ENCODE peak calls at places on chromosomes 12 and 14, in four cellular contexts. Z is Calu3, C is ovary, F is GM13977. T is an unnamed sample.

GRCh38 chr12:25313591-25313990 is 62.9 kb upstream of the KRAS start:
- DNase-seq in F (no peak), Z (no peak), C (no peak), T (no peak)

GRCh38 chr14:72215080-72215479 is 282.9 kb downstream of the RGS6 start:
- DNase-seq in F (no peak), C (no peak), Z (no peak), T (no peak)

GRCh38 chr12:8493084-8493483 is 20.2 kb upstream of the CLEC4D start:
- DNase-seq in C (no peak), Z (no peak), F (peak; percentile 65), T (peak; percentile 82)

GRCh38 chr12:97567619-97568110 is 105.1 kb downstream of the RMST start:
- DNase-seq in C (no peak), F (no peak), Z (no peak), T (no peak)

GRCh38 chr12:99911967-99912366 is 72.8 kb downstream of the ANKS1B start:
- DNase-seq in F (peak; percentile 4), C (no peak), Z (no peak), T (no peak)

GRCh38 chr14:72610831-72611200 is 283.1 kb downstream of the DPF3 start:
- DNase-seq in F (no peak), C (no peak), Z (no peak), T (no peak)

GRCh38 chr12:51323966-51324895 is at the start of gene BIN2:
- DNase-seq in F (peak; percentile 88), Z (no peak), C (no peak), T (peak; percentile 89)

GRCh38 chr14:90596733-90597132 is 199.9 kb downstream of the CALM1 start:
- DNase-seq in C (no peak), Z (no peak), F (no peak), T (no peak)

GRCh38 chr14:69094481-69094880 is 58.4 kb downstream of the DCAF5 start:
- DNase-seq in Z (no peak), C (no peak), F (no peak), T (no peak)

GRCh38 chr14:101361044-101361443 is 200.3 kb upstream of the DIO3 start:
- DNase-seq in Z (no peak), F (no peak), C (no peak), T (no peak)

GRCh38 chr12:101946233-101946611 is 68.8 kb downstream of the DRAM1 start:
- DNase-seq in C (no peak), Z (no peak), F (no peak), T (peak; percentile 15)

GRCh38 chr12:75721231-75721641 is 209.8 kb upstream of the KRR1 start:
- DNase-seq in C (no peak), F (no peak), Z (no peak), T (no peak)

GRCh38 chr14:32006267-32007110 is 70.6 kb upstream of the ARHGAP5 start:
- DNase-seq in C (no peak), F (no peak), Z (peak; percentile 74), T (no peak)

GRCh38 chr12:123858176-123858575 is 96.1 kb downstream of the DNAH10 start:
- DNase-seq in Z (no peak), C (no peak), F (no peak), T (no peak)

GRCh38 chr14:98144964-98145363 is 1127.0 kb downstream of the BCL11B start:
- DNase-seq in C (no peak), F (no peak), Z (no peak), T (no peak)

GRCh38 chr12:95548056-95548538 is 3.2 kb downstream of the USP44 start:
- DNase-seq in Z (peak; percentile 70), F (peak; percentile 32), C (peak; percentile 46), T (peak; percentile 46)

GRCh38 chr14:92325835-92326234 is 2.9 kb downstream of the SLC24A4 start:
- DNase-seq in Z (peak; percentile 6), C (no peak), F (no peak), T (no peak)

GRCh38 chr14:82447586-82447985 is 913.9 kb upstream of the SEL1L start:
- DNase-seq in C (no peak), Z (no peak), F (no peak), T (no peak)

GRCh38 chr12:126588586-126589249 is 1523.5 kb downstream of the AACS start:
- DNase-seq in C (no peak), Z (no peak), F (no peak), T (peak; percentile 26)

GRCh38 chr12:88638956-88639355 is 58.7 kb upstream of the KITLG start:
- DNase-seq in C (no peak), F (no peak), Z (no peak), T (no peak)

GRCh38 chr14:77641534-77642341 is 25.3 kb upstream of the SPTLC2 start:
- DNase-seq in F (peak; percentile 73), Z (peak; percentile 63), C (peak; percentile 73), T (peak; percentile 81)

GRCh38 chr12:4303750-4304149 is 17.3 kb upstream of the TIGAR start:
- DNase-seq in F (no peak), Z (no peak), C (no peak), T (no peak)

GRCh38 chr12:4302881-4303280 is 18.1 kb upstream of the TIGAR start:
- DNase-seq in Z (no peak), F (no peak), C (no peak), T (no peak)

GRCh38 chr12:4308334-4308960 is 12.6 kb upstream of the TIGAR start:
- DNase-seq in F (no peak), Z (no peak), C (no peak), T (no peak)

GRCh38 chr12:4312251-4312650 is 8.8 kb upstream of the TIGAR start:
- DNase-seq in C (no peak), F (no peak), Z (no peak), T (no peak)

GRCh38 chr12:4307593-4308333 is 13.2 kb upstream of the TIGAR start:
- DNase-seq in Z (peak; percentile 85), C (peak; percentile 59), F (peak; percentile 47), T (no peak)
- TF ChIP-seq CTCF in Z (peak; percentile 81), C (peak; percentile 48), F (peak; percentile 51), T (no peak)

GRCh38 chr12:113007166-113007565 is 28.8 kb downstream of the OAS2 start:
- DNase-seq in F (no peak), C (no peak), Z (peak; percentile 6), T (no peak)

GRCh38 chr12:113002676-113003075 is 24.4 kb downstream of the OAS2 start:
- DNase-seq in Z (no peak), F (no peak), C (no peak), T (no peak)

GRCh38 chr12:113006641-113007040 is 28.3 kb downstream of the OAS2 start:
- DNase-seq in Z (no peak), C (no peak), F (no peak), T (no peak)

GRCh38 chr12:113003631-113004030 is 25.3 kb downstream of the OAS2 start:
- DNase-seq in C (no peak), F (no peak), Z (no peak), T (no peak)

DNA sequence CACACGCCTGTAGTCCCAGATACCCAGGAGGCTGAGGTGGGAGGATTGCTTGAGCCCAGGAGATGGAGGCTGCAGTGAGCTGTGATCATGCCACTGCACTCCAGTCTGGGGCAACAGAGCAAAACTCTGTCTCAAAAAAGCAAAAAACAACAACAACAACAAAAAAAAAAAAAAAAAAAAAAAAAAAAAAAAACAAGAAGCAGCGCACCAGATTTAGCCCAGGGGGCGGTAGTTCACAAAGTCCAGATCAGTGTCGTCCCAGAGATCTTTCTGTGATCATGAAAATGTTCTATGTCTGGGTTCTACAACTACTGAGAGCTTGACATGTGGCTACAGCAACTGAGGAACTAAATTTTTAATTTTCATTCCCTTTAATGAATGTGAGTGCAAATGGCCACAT is 27.4 kb downstream of the OAS2 start:
- DNase-seq in F (no peak), C (no peak), Z (peak; percentile 20), T (no peak)
- TF ChIP-seq CTCF in F (no peak), C (no peak), Z (peak; percentile 36), T (peak; percentile 39)

GRCh38 chr12:7142057-7142644 is 12.0 kb downstream of the CLSTN3 start:
- DNase-seq in C (peak; percentile 33), Z (peak; percentile 68), F (peak; percentile 57), T (peak; percentile 71)
- TF ChIP-seq CTCF in C (peak; percentile 35), Z (peak; percentile 66), F (peak; percentile 56), T (peak; percentile 61)

DNA sequence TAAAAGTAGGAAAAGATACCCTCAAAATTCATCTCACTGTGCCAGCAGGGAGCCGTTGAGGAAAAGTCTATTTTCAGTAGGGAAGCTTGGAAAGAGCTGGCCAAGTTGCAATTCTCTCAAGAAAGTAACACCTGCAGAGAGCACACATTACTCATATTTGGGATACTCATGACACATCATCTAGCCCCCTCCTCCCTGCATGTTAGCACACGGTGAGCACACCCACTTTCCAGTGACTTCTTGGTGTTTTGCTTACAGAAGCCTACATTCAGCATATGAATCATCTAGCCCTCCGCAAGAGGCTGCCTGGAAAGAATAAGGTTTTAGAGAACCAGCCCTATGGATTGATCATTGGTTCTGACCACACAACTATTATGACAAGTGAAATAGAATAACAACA is 124.5 kb downstream of the PTPRO start:
- DNase-seq in Z (no peak), F (no peak), C (no peak), T (peak; percentile 1)
- TF ChIP-seq CTCF in Z (no peak), F (no peak), C (no peak), T (no peak)

GRCh38 chr12:45334396-45334795 is 118.5 kb downstream of the ANO6 start:
- DNase-seq in C (no peak), F (no peak), Z (no peak), T (no peak)
- TF ChIP-seq CTCF in C (no peak), F (no peak), Z (no peak), T (no peak)

GRCh38 chr12:108615918-108616317 is 17.8 kb downstream of the SELPLG start:
- DNase-seq in C (no peak), Z (no peak), F (no peak), T (no peak)

GRCh38 chr12:108618079-108618952 is 15.4 kb downstream of the SELPLG start:
- DNase-seq in Z (peak; percentile 90), C (peak; percentile 86), F (peak; percentile 74), T (peak; percentile 83)

GRCh38 chr12:108616359-108616758 is 17.3 kb downstream of the SELPLG start:
- DNase-seq in Z (no peak), F (no peak), C (no peak), T (no peak)

GRCh38 chr12:108619369-108620160 is 14.1 kb downstream of the SELPLG start:
- DNase-seq in Z (no peak), F (no peak), C (no peak), T (no peak)

GRCh38 chr12:108616941-108617858 is 16.5 kb downstream of the SELPLG start:
- DNase-seq in F (peak; percentile 90), Z (no peak), C (no peak), T (peak; percentile 94)
- TF ChIP-seq CTCF in F (peak; percentile 9), Z (no peak), C (no peak), T (no peak)

GRCh38 chr14:104948736-104949031 is 24.0 kb downstream of the PLD4 start:
- DNase-seq in F (no peak), C (peak; percentile 5), Z (no peak), T (no peak)
- TF ChIP-seq CTCF in F (no peak), C (no peak), Z (no peak), T (no peak)

GRCh38 chr12:53869500-53869899 is 69.1 kb upstream of the HOXC13 start:
- DNase-seq in Z (peak; percentile 35), C (no peak), F (no peak), T (no peak)

GRCh38 chr12:53872367-53872766 is 66.3 kb upstream of the HOXC13 start:
- DNase-seq in C (no peak), Z (no peak), F (no peak), T (no peak)

GRCh38 chr12:53868516-53868986 is 70.1 kb upstream of the HOXC13 start:
- DNase-seq in F (no peak), C (no peak), Z (peak; percentile 66), T (no peak)

GRCh38 chr12:53867216-53868012 is 71.2 kb upstream of the HOXC13 start:
- DNase-seq in Z (peak; percentile 51), F (no peak), C (no peak), T (no peak)

GRCh38 chr12:53870122-53870521 is 68.5 kb upstream of the HOXC13 start:
- DNase-seq in C (no peak), Z (no peak), F (no peak), T (no peak)
- TF ChIP-seq CTCF in C (no peak), Z (no peak), F (no peak), T (no peak)